ENCODE peak calls at places on chromosomes 3 and 15, in ten cellular contexts. One of them, this sample, is unnamed.

GRCh38 chr15:94453227-94453626 is 221.9 kb downstream of the MCTP2 start:
- DNase-seq in Caco-2: no peak
- DNase-seq in GM06990: no peak
- DNase-seq in GM10248: no peak
- DNase-seq in stromal cell of bone marrow: no peak
- DNase-seq in HCEC 1CT: no peak
- DNase-seq in CD8-positive, alpha-beta memory T cell: no peak
- DNase-seq in stimulated activated CD4-positive, alpha-beta T cell treated with anti-CD3 and anti-CD28 coated beads, Interleukin-2, amount 100 ng/mL, for 48 hours: no peak
- DNase-seq in effector memory CD4-positive, alpha-beta T cell: no peak
- DNase-seq in ELR: no peak
- DNase-seq in this sample: no peak

GRCh38 chr15:65410972-65411371 is 11.8 kb downstream of the IGDCC4 start:
- DNase-seq in Caco-2: no peak
- DNase-seq in GM06990: no peak
- DNase-seq in GM10248: no peak
- DNase-seq in stromal cell of bone marrow: no peak
- DNase-seq in HCEC 1CT: no peak
- DNase-seq in CD8-positive, alpha-beta memory T cell: no peak
- DNase-seq in stimulated activated CD4-positive, alpha-beta T cell treated with anti-CD3 and anti-CD28 coated beads, Interleukin-2, amount 100 ng/mL, for 48 hours: no peak
- DNase-seq in effector memory CD4-positive, alpha-beta T cell: no peak
- DNase-seq in ELR: no peak
- DNase-seq in this sample: no peak

GRCh38 chr3:21390856-21391255 is 360.2 kb downstream of the ZNF385D start:
- DNase-seq in Caco-2: no peak
- DNase-seq in GM06990: no peak
- DNase-seq in GM10248: no peak
- DNase-seq in stromal cell of bone marrow: peak
- DNase-seq in HCEC 1CT: no peak
- DNase-seq in CD8-positive, alpha-beta memory T cell: no peak
- DNase-seq in stimulated activated CD4-positive, alpha-beta T cell treated with anti-CD3 and anti-CD28 coated beads, Interleukin-2, amount 100 ng/mL, for 48 hours: no peak
- DNase-seq in effector memory CD4-positive, alpha-beta T cell: no peak
- DNase-seq in ELR: no peak
- DNase-seq in this sample: no peak

GRCh38 chr3:111924283-111924682 is 54.5 kb upstream of the ABHD10 start:
- DNase-seq in Caco-2: no peak
- DNase-seq in GM06990: no peak
- DNase-seq in GM10248: no peak
- DNase-seq in stromal cell of bone marrow: no peak
- DNase-seq in HCEC 1CT: no peak
- DNase-seq in CD8-positive, alpha-beta memory T cell: no peak
- DNase-seq in stimulated activated CD4-positive, alpha-beta T cell treated with anti-CD3 and anti-CD28 coated beads, Interleukin-2, amount 100 ng/mL, for 48 hours: no peak
- DNase-seq in effector memory CD4-positive, alpha-beta T cell: no peak
- DNase-seq in ELR: no peak
- DNase-seq in this sample: peak

GRCh38 chr15:100107606-100108225 is 234.1 kb downstream of the ADAMTS17 start:
- DNase-seq in Caco-2: no peak
- DNase-seq in GM06990: no peak
- DNase-seq in GM10248: no peak
- DNase-seq in stromal cell of bone marrow: no peak
- DNase-seq in HCEC 1CT: no peak
- DNase-seq in CD8-positive, alpha-beta memory T cell: no peak
- DNase-seq in stimulated activated CD4-positive, alpha-beta T cell treated with anti-CD3 and anti-CD28 coated beads, Interleukin-2, amount 100 ng/mL, for 48 hours: no peak
- DNase-seq in effector memory CD4-positive, alpha-beta T cell: no peak
- DNase-seq in ELR: no peak
- DNase-seq in this sample: no peak

GRCh38 chr3:41239587-41239986 is 40.3 kb downstream of the CTNNB1 start:
- DNase-seq in Caco-2: no peak
- DNase-seq in GM06990: no peak
- DNase-seq in GM10248: no peak
- DNase-seq in stromal cell of bone marrow: no peak
- DNase-seq in HCEC 1CT: no peak
- DNase-seq in CD8-positive, alpha-beta memory T cell: no peak
- DNase-seq in stimulated activated CD4-positive, alpha-beta T cell treated with anti-CD3 and anti-CD28 coated beads, Interleukin-2, amount 100 ng/mL, for 48 hours: no peak
- DNase-seq in effector memory CD4-positive, alpha-beta T cell: no peak
- DNase-seq in ELR: no peak
- DNase-seq in this sample: no peak

GRCh38 chr15:78339559-78339958 is 594 bp upstream of the CRABP1 start:
- DNase-seq in Caco-2: no peak
- DNase-seq in GM06990: no peak
- DNase-seq in GM10248: no peak
- DNase-seq in stromal cell of bone marrow: no peak
- DNase-seq in HCEC 1CT: no peak
- DNase-seq in CD8-positive, alpha-beta memory T cell: no peak
- DNase-seq in stimulated activated CD4-positive, alpha-beta T cell treated with anti-CD3 and anti-CD28 coated beads, Interleukin-2, amount 100 ng/mL, for 48 hours: no peak
- DNase-seq in effector memory CD4-positive, alpha-beta T cell: no peak
- DNase-seq in ELR: no peak
- DNase-seq in this sample: no peak

GRCh38 chr3:35194666-35195065 is 444.7 kb upstream of the ARPP21 start:
- DNase-seq in Caco-2: no peak
- DNase-seq in GM06990: no peak
- DNase-seq in GM10248: no peak
- DNase-seq in stromal cell of bone marrow: no peak
- DNase-seq in HCEC 1CT: no peak
- DNase-seq in CD8-positive, alpha-beta memory T cell: no peak
- DNase-seq in stimulated activated CD4-positive, alpha-beta T cell treated with anti-CD3 and anti-CD28 coated beads, Interleukin-2, amount 100 ng/mL, for 48 hours: no peak
- DNase-seq in effector memory CD4-positive, alpha-beta T cell: no peak
- DNase-seq in ELR: no peak
- DNase-seq in this sample: no peak

This sample was measured in skeletal muscle cell.